ENCODE peak calls at places on chromosome 12, in ten cellular contexts. J is WERI-Rb-1; A is CD8-positive, alpha-beta T cell; M is MCF 10A; Z is MM.1S; K is progenitor cell of endocrine pancreas; X is CD4-positive, alpha-beta T cell; F is activated B cell treated with CpG ODN at 0.5 μM for 24 hours; O is tibial artery; H is AG04450. L is an unnamed sample.
A peak's percentile ranks its signal among the peaks of the same experiment; 100 is the strongest.

GRCh38 chr12:131862994-131863710 is 31.3 kb upstream of the ULK1 start:
- DNase-seq in J (no peak), A (no peak), M (peak; percentile 55), Z (no peak), K (no peak), X (no peak), F (no peak), O (no peak), H (no peak), L (no peak)

GRCh38 chr12:14167005-14167628 is 185.7 kb upstream of the GRIN2B start:
- DNase-seq in J (peak; percentile 42), A (peak; percentile 4), M (peak; percentile 68), Z (peak; percentile 49), K (peak; percentile 65), X (peak; percentile 4), F (no peak), O (no peak), H (peak; percentile 24), L (no peak)

GRCh38 chr12:32051511-32052299 is 54.9 kb upstream of the BICD1 start:
- DNase-seq in J (no peak), A (no peak), M (peak; percentile 92), Z (no peak), K (no peak), X (no peak), F (no peak), O (no peak), H (peak; percentile 60), L (peak; percentile 73)

GRCh38 chr12:110343114-110343513 is 60.4 kb downstream of the ANAPC7 start:
- DNase-seq in J (peak; percentile 79), A (no peak), M (no peak), Z (no peak), K (no peak), X (no peak), F (no peak), O (no peak), H (no peak), L (no peak)

GRCh38 chr12:54053625-54054441 is at the start of gene HOXC4:
- DNase-seq in J (no peak), A (no peak), M (no peak), Z (no peak), K (no peak), X (no peak), F (no peak), O (no peak), H (no peak), L (no peak)

GRCh38 chr12:121992059-121992879 is 29.4 kb upstream of the BCL7A start:
- DNase-seq in J (no peak), A (peak; percentile 16), M (peak; percentile 93), Z (no peak), K (no peak), X (peak; percentile 41), F (peak; percentile 48), O (no peak), H (peak; percentile 92), L (peak; percentile 81)

GRCh38 chr12:59055204-59055839 is 135.0 kb upstream of the LRIG3 start:
- DNase-seq in J (no peak), A (no peak), M (peak; percentile 88), Z (peak; percentile 36), K (no peak), X (no peak), F (no peak), O (no peak), H (no peak), L (no peak)

GRCh38 chr12:100699209-100699608 is 95.4 kb upstream of the ANO4 start:
- DNase-seq in J (no peak), A (no peak), M (no peak), Z (peak; percentile 87), K (no peak), X (no peak), F (no peak), O (no peak), H (no peak), L (no peak)

GRCh38 chr12:67069451-67070306 is 199.5 kb upstream of the CAND1 start:
- DNase-seq in J (peak; percentile 70), A (peak; percentile 24), M (peak; percentile 52), Z (peak; percentile 68), K (peak; percentile 41), X (peak; percentile 26), F (peak; percentile 18), O (peak; percentile 66), H (no peak), L (no peak)

GRCh38 chr12:66188584-66189475 is at the start of gene IRAK3:
- DNase-seq in J (peak; percentile 38), A (peak; percentile 8), M (no peak), Z (no peak), K (peak; percentile 30), X (peak; percentile 9), F (peak; percentile 48), O (peak; percentile 93), H (no peak), L (peak; percentile 91)

GRCh38 chr12:53058674-53059433 is 9.0 kb downstream of the TNS2 start:
- DNase-seq in J (no peak), A (no peak), M (no peak), Z (no peak), K (no peak), X (no peak), F (no peak), O (peak; percentile 73), H (no peak), L (no peak)

GRCh38 chr12:74563927-74564326 is 26.3 kb downstream of the ATXN7L3B start:
- DNase-seq in J (no peak), A (no peak), M (no peak), Z (peak; percentile 27), K (no peak), X (no peak), F (no peak), O (no peak), H (no peak), L (no peak)

GRCh38 chr12:28222959-28223662 is 32.9 kb downstream of the CCDC91 start:
- DNase-seq in J (no peak), A (no peak), M (no peak), Z (peak; percentile 72), K (no peak), X (no peak), F (no peak), O (no peak), H (no peak), L (no peak)

GRCh38 chr12:57008113-57008687 is 1.9 kb upstream of the ZBTB39 start:
- DNase-seq in J (no peak), A (no peak), M (peak; percentile 64), Z (peak; percentile 65), K (no peak), X (no peak), F (no peak), O (no peak), H (peak; percentile 46), L (no peak)

GRCh38 chr12:26187429-26187828 is 7.9 kb upstream of the SSPN start:
- DNase-seq in J (no peak), A (no peak), M (no peak), Z (no peak), K (no peak), X (no peak), F (no peak), O (no peak), H (no peak), L (no peak)
- TF ChIP-seq CTCF in J (no peak), A (no peak), M (no peak), Z (no peak), K (peak; percentile 47), X (no peak), F (no peak), O (no peak), H (no peak), L (no peak)

DNA sequence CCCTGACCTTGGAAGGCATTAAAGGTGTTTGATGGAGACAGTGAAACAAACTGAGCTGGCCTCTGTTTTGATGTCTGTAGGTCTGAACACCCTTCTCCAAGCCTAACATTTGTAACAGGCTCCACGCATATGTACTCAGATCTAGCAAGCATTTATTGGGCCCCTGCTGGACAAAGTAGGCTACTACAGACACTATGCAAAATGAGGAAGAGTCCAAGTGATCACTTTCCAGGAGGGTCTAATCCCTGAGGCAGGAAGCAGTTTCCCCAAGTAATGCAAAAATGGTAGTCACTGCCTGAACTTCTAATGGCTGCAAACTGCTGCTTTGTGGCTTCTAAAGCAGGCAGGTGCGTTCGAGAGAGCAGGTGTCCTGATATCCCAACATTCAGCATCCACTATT is 405.8 kb downstream of the MED13L start:
- DNase-seq in J (peak; percentile 61), A (no peak), M (peak; percentile 55), Z (no peak), K (no peak), X (no peak), F (no peak), O (no peak), H (no peak), L (no peak)
- TF ChIP-seq CTCF in J (peak; percentile 64), A (no peak), M (peak; percentile 33), Z (peak; percentile 37), K (peak; percentile 61), X (no peak), F (no peak), O (peak; percentile 15), H (peak; percentile 73), L (peak; percentile 72)

DNA sequence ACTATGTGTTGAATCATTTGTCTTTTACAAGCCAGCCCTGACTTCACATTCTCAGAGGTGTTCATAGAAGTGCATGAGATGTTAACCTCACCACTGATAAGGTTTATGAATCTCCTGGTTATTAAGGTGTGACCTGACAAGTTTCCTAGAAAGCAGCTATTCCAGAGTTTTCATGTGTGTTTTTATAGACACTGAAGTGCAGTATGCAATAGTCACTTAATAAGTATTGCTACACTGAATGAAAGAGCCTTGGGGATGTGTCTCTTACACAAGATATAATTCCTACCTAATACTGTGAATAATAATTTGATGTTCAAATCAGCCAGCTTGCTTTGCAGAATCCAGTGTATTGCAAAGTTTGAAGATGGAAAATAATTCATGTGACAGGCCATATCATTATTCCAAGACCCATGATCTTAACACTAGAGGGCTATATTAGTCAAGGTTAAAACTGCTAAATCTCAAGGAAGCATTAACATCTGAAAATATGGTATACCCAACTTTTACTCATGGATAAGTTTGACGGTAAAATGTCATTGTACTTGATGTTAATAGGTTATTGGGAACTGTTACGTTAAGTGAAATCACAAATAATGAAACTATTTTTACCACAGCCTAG is 13.0 kb downstream of the SLC25A3 start:
- DNase-seq in J (no peak), A (no peak), M (peak; percentile 14), Z (no peak), K (no peak), X (no peak), F (no peak), O (no peak), H (no peak), L (no peak)
- TF ChIP-seq CTCF in J (no peak), A (no peak), M (peak; percentile 10), Z (no peak), K (no peak), X (no peak), F (no peak), O (no peak), H (no peak), L (peak; percentile 27)

GRCh38 chr12:24776856-24777255 is 172.0 kb downstream of the BCAT1 start:
- DNase-seq in J (no peak), A (no peak), M (peak; percentile 25), Z (no peak), K (no peak), X (no peak), F (no peak), O (no peak), H (no peak), L (no peak)

GRCh38 chr12:24777359-24777758 is 171.5 kb downstream of the BCAT1 start:
- DNase-seq in J (no peak), A (no peak), M (no peak), Z (no peak), K (no peak), X (no peak), F (no peak), O (no peak), H (no peak), L (no peak)

GRCh38 chr12:24778486-24779304 is 170.2 kb downstream of the BCAT1 start:
- DNase-seq in J (no peak), A (no peak), M (peak; percentile 47), Z (peak; percentile 41), K (no peak), X (no peak), F (no peak), O (no peak), H (peak; percentile 34), L (no peak)

GRCh38 chr12:24780969-24781368 is 167.9 kb downstream of the BCAT1 start:
- DNase-seq in J (no peak), A (no peak), M (no peak), Z (peak; percentile 26), K (no peak), X (no peak), F (no peak), O (no peak), H (no peak), L (no peak)
- TF ChIP-seq CTCF in J (no peak), A (no peak), M (peak; percentile 25), Z (peak; percentile 35), K (peak; percentile 42), X (no peak), F (no peak), O (no peak), H (peak; percentile 26), L (no peak)

L was measured in CD14-positive monocyte.